ENCODE peak calls at places on chromosomes 6 and 20, in ten cellular contexts. One of them, this sample, is unnamed.

GRCh38 chr20:4898282-4898681 is 103.0 kb downstream of the SLC23A2 start:
- DNase-seq in lung: peak; percentile 40
- DNase-seq in astrocyte: peak; percentile 79
- DNase-seq in heart left ventricle: peak; percentile 22
- DNase-seq in BE2C: peak; percentile 73
- DNase-seq in choroid plexus epithelial cell: peak; percentile 70
- DNase-seq in cardiac fibroblast: peak; percentile 83
- DNase-seq in AG09309: peak; percentile 24
- DNase-seq in dorsolateral prefrontal cortex: no peak
- DNase-seq in ovary: peak; percentile 32
- DNase-seq in this sample: no peak

GRCh38 chr6:81075974-81076373 is 676.5 kb downstream of the TENT5A start:
- DNase-seq in ovary: no peak
- DNase-seq in astrocyte: peak; percentile 8
- DNase-seq in heart left ventricle: no peak
- DNase-seq in cardiac fibroblast: peak; percentile 24
- DNase-seq in dorsolateral prefrontal cortex: no peak
- DNase-seq in AG09309: no peak
- DNase-seq in choroid plexus epithelial cell: peak; percentile 55
- DNase-seq in lung: no peak
- DNase-seq in BE2C: peak; percentile 24
- DNase-seq in this sample: no peak

GRCh38 chr6:46090115-46091079 is 39.4 kb upstream of the ENPP4 start:
- DNase-seq in AG09309: peak; percentile 5
- DNase-seq in lung: peak; percentile 68
- DNase-seq in dorsolateral prefrontal cortex: peak; percentile 50
- DNase-seq in ovary: peak; percentile 43
- DNase-seq in astrocyte: peak; percentile 13
- DNase-seq in BE2C: peak; percentile 47
- DNase-seq in heart left ventricle: peak; percentile 47
- DNase-seq in choroid plexus epithelial cell: peak; percentile 66
- DNase-seq in cardiac fibroblast: peak; percentile 68
- DNase-seq in this sample: no peak

GRCh38 chr20:14337400-14338171 is at the start of gene FLRT3:
- DNase-seq in dorsolateral prefrontal cortex: peak; percentile 47
- DNase-seq in choroid plexus epithelial cell: peak; percentile 98
- DNase-seq in ovary: peak; percentile 83
- DNase-seq in cardiac fibroblast: peak; percentile 86
- DNase-seq in AG09309: peak; percentile 59
- DNase-seq in lung: peak; percentile 88
- DNase-seq in astrocyte: peak; percentile 96
- DNase-seq in BE2C: peak; percentile 88
- DNase-seq in heart left ventricle: peak; percentile 33
- DNase-seq in this sample: peak; percentile 86

GRCh38 chr20:58359441-58359840 is 29.6 kb upstream of the VAPB start:
- DNase-seq in AG09309: no peak
- DNase-seq in astrocyte: no peak
- DNase-seq in lung: no peak
- DNase-seq in cardiac fibroblast: peak; percentile 27
- DNase-seq in BE2C: peak; percentile 61
- DNase-seq in choroid plexus epithelial cell: peak; percentile 60
- DNase-seq in dorsolateral prefrontal cortex: no peak
- DNase-seq in heart left ventricle: no peak
- DNase-seq in ovary: no peak
- DNase-seq in this sample: no peak

GRCh38 chr20:17315491-17316231 is 88.8 kb downstream of the PCSK2 start:
- DNase-seq in lung: no peak
- DNase-seq in astrocyte: no peak
- DNase-seq in heart left ventricle: no peak
- DNase-seq in dorsolateral prefrontal cortex: no peak
- DNase-seq in cardiac fibroblast: no peak
- DNase-seq in ovary: no peak
- DNase-seq in AG09309: no peak
- DNase-seq in BE2C: no peak
- DNase-seq in choroid plexus epithelial cell: no peak
- DNase-seq in this sample: no peak

GRCh38 chr6:153357391-153357790 is 226.3 kb upstream of the RGS17 start:
- DNase-seq in choroid plexus epithelial cell: no peak
- DNase-seq in BE2C: no peak
- DNase-seq in cardiac fibroblast: no peak
- DNase-seq in dorsolateral prefrontal cortex: no peak
- DNase-seq in AG09309: no peak
- DNase-seq in lung: no peak
- DNase-seq in heart left ventricle: no peak
- DNase-seq in ovary: no peak
- DNase-seq in astrocyte: no peak
- DNase-seq in this sample: no peak

GRCh38 chr20:41476013-41476441 is 109.4 kb upstream of the EMILIN3 start:
- DNase-seq in BE2C: no peak
- DNase-seq in choroid plexus epithelial cell: peak; percentile 72
- DNase-seq in dorsolateral prefrontal cortex: no peak
- DNase-seq in heart left ventricle: peak; percentile 19
- DNase-seq in lung: no peak
- DNase-seq in astrocyte: peak; percentile 78
- DNase-seq in ovary: peak; percentile 32
- DNase-seq in cardiac fibroblast: peak; percentile 44
- DNase-seq in AG09309: peak; percentile 74
- DNase-seq in this sample: no peak

GRCh38 chr6:2118136-2118535 is 127.3 kb downstream of the GMDS start:
- DNase-seq in BE2C: no peak
- DNase-seq in dorsolateral prefrontal cortex: no peak
- DNase-seq in heart left ventricle: no peak
- DNase-seq in cardiac fibroblast: no peak
- DNase-seq in lung: no peak
- DNase-seq in AG09309: no peak
- DNase-seq in choroid plexus epithelial cell: no peak
- DNase-seq in ovary: no peak
- DNase-seq in astrocyte: no peak
- DNase-seq in this sample: no peak

GRCh38 chr6:10730254-10730653 is 7.4 kb downstream of the TMEM14C start:
- DNase-seq in lung: no peak
- DNase-seq in choroid plexus epithelial cell: no peak
- DNase-seq in cardiac fibroblast: no peak
- DNase-seq in AG09309: no peak
- DNase-seq in dorsolateral prefrontal cortex: no peak
- DNase-seq in BE2C: no peak
- DNase-seq in heart left ventricle: no peak
- DNase-seq in astrocyte: no peak
- DNase-seq in ovary: no peak
- DNase-seq in this sample: peak; percentile 13

GRCh38 chr20:47719625-47720024 is 65.7 kb downstream of the SULF2 start:
- DNase-seq in astrocyte: peak; percentile 58
- DNase-seq in dorsolateral prefrontal cortex: no peak
- DNase-seq in lung: no peak
- DNase-seq in ovary: no peak
- DNase-seq in choroid plexus epithelial cell: no peak
- DNase-seq in AG09309: no peak
- DNase-seq in heart left ventricle: no peak
- DNase-seq in cardiac fibroblast: no peak
- DNase-seq in BE2C: no peak
- DNase-seq in this sample: no peak

GRCh38 chr6:43386492-43386891 is 17.0 kb upstream of the ZNF318 start:
- DNase-seq in BE2C: no peak
- DNase-seq in AG09309: no peak
- DNase-seq in ovary: no peak
- DNase-seq in dorsolateral prefrontal cortex: no peak
- DNase-seq in choroid plexus epithelial cell: no peak
- DNase-seq in heart left ventricle: no peak
- DNase-seq in cardiac fibroblast: no peak
- DNase-seq in lung: no peak
- DNase-seq in astrocyte: no peak
- DNase-seq in this sample: no peak

GRCh38 chr6:43964659-43965570 is 162.3 kb downstream of the MRPL14 start:
- DNase-seq in heart left ventricle: peak; percentile 4
- DNase-seq in cardiac fibroblast: no peak
- DNase-seq in dorsolateral prefrontal cortex: no peak
- DNase-seq in lung: no peak
- DNase-seq in AG09309: no peak
- DNase-seq in astrocyte: no peak
- DNase-seq in BE2C: no peak
- DNase-seq in ovary: no peak
- DNase-seq in choroid plexus epithelial cell: no peak
- DNase-seq in this sample: peak; percentile 53

GRCh38 chr20:63378626-63379025 is 17.5 kb upstream of the CHRNA4 start:
- DNase-seq in AG09309: no peak
- DNase-seq in heart left ventricle: no peak
- DNase-seq in ovary: no peak
- DNase-seq in astrocyte: no peak
- DNase-seq in choroid plexus epithelial cell: no peak
- DNase-seq in lung: no peak
- DNase-seq in cardiac fibroblast: no peak
- DNase-seq in BE2C: no peak
- DNase-seq in dorsolateral prefrontal cortex: no peak
- DNase-seq in this sample: no peak

GRCh38 chr6:44053760-44054556 is 73.3 kb downstream of the MRPL14 start:
- DNase-seq in astrocyte: peak; percentile 78
- DNase-seq in cardiac fibroblast: peak; percentile 68
- DNase-seq in ovary: no peak
- DNase-seq in AG09309: peak; percentile 82
- DNase-seq in dorsolateral prefrontal cortex: no peak
- DNase-seq in choroid plexus epithelial cell: no peak
- DNase-seq in heart left ventricle: no peak
- DNase-seq in lung: no peak
- DNase-seq in BE2C: no peak
- DNase-seq in this sample: no peak

GRCh38 chr20:16479666-16480065 is 93.6 kb downstream of the KIF16B start:
- DNase-seq in cardiac fibroblast: no peak
- DNase-seq in dorsolateral prefrontal cortex: no peak
- DNase-seq in heart left ventricle: no peak
- DNase-seq in choroid plexus epithelial cell: peak; percentile 39
- DNase-seq in ovary: no peak
- DNase-seq in BE2C: no peak
- DNase-seq in AG09309: no peak
- DNase-seq in astrocyte: no peak
- DNase-seq in lung: no peak
- DNase-seq in this sample: no peak

GRCh38 chr6:10528170-10528981 is 7.2 kb downstream of the GCNT2 start:
- DNase-seq in astrocyte: peak; percentile 59
- DNase-seq in heart left ventricle: no peak
- DNase-seq in ovary: no peak
- DNase-seq in AG09309: no peak
- DNase-seq in lung: peak; percentile 44
- DNase-seq in cardiac fibroblast: peak; percentile 2
- DNase-seq in BE2C: no peak
- DNase-seq in dorsolateral prefrontal cortex: no peak
- DNase-seq in choroid plexus epithelial cell: peak; percentile 65
- DNase-seq in this sample: no peak

GRCh38 chr6:15522427-15522826 is 140.4 kb downstream of the DTNBP1 start:
- DNase-seq in heart left ventricle: no peak
- DNase-seq in dorsolateral prefrontal cortex: no peak
- DNase-seq in ovary: peak; percentile 9
- DNase-seq in choroid plexus epithelial cell: no peak
- DNase-seq in cardiac fibroblast: no peak
- DNase-seq in BE2C: no peak
- DNase-seq in lung: no peak
- DNase-seq in AG09309: no peak
- DNase-seq in astrocyte: peak; percentile 36
- DNase-seq in this sample: peak; percentile 40

GRCh38 chr6:149924206-149924932 is 1.4 kb upstream of the RAET1G start:
- DNase-seq in heart left ventricle: no peak
- DNase-seq in dorsolateral prefrontal cortex: no peak
- DNase-seq in ovary: no peak
- DNase-seq in AG09309: no peak
- DNase-seq in cardiac fibroblast: no peak
- DNase-seq in lung: no peak
- DNase-seq in choroid plexus epithelial cell: no peak
- DNase-seq in BE2C: no peak
- DNase-seq in astrocyte: no peak
- DNase-seq in this sample: peak; percentile 56

GRCh38 chr6:5995705-5996686 is 10.7 kb downstream of the NRN1 start:
- DNase-seq in cardiac fibroblast: peak; percentile 28
- DNase-seq in astrocyte: no peak
- DNase-seq in choroid plexus epithelial cell: no peak
- DNase-seq in heart left ventricle: peak; percentile 83
- DNase-seq in BE2C: peak; percentile 88
- DNase-seq in AG09309: no peak
- DNase-seq in dorsolateral prefrontal cortex: no peak
- DNase-seq in ovary: peak; percentile 43
- DNase-seq in lung: peak; percentile 59
- DNase-seq in this sample: no peak
- TF ChIP-seq CTCF in cardiac fibroblast: no peak
- TF ChIP-seq CTCF in astrocyte: no peak
- TF ChIP-seq CTCF in choroid plexus epithelial cell: peak; percentile 30
- TF ChIP-seq CTCF in heart left ventricle: peak; percentile 28
- TF ChIP-seq CTCF in BE2C: peak; percentile 52
- TF ChIP-seq CTCF in AG09309: peak; percentile 43
- TF ChIP-seq CTCF in dorsolateral prefrontal cortex: peak; percentile 2
- TF ChIP-seq CTCF in ovary: no peak
- TF ChIP-seq CTCF in lung: no peak
- TF ChIP-seq CTCF in this sample: peak; percentile 42

DNA sequence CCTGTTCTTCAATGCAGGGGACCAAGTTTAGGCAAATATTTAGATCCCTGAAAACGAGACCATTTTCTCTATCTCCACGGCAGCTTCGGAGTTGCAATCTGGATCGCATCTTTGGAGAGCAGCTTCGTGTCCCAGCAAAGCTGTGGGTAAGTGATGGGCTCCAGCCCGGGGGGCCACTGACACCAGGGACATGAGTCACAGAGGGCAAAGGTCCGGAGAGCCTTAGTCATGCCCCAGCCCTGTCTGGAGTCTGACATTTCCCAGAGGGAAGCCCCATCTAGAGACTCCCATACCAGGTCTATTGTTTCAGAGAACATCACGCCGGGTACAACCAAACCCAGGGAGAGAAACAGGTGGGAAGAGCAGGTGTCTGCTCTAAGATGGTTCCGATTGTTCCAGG is 95.9 kb downstream of the NFATC2 start:
- DNase-seq in AG09309: no peak
- DNase-seq in dorsolateral prefrontal cortex: no peak
- DNase-seq in heart left ventricle: no peak
- DNase-seq in astrocyte: peak; percentile 75
- DNase-seq in BE2C: peak; percentile 32
- DNase-seq in lung: peak; percentile 38
- DNase-seq in ovary: peak; percentile 58
- DNase-seq in choroid plexus epithelial cell: peak; percentile 56
- DNase-seq in cardiac fibroblast: peak; percentile 91
- DNase-seq in this sample: no peak
- TF ChIP-seq CTCF in AG09309: no peak
- TF ChIP-seq CTCF in dorsolateral prefrontal cortex: no peak
- TF ChIP-seq CTCF in heart left ventricle: no peak
- TF ChIP-seq CTCF in astrocyte: no peak
- TF ChIP-seq CTCF in BE2C: no peak
- TF ChIP-seq CTCF in lung: no peak
- TF ChIP-seq CTCF in ovary: no peak
- TF ChIP-seq CTCF in choroid plexus epithelial cell: no peak
- TF ChIP-seq CTCF in cardiac fibroblast: no peak
- TF ChIP-seq CTCF in this sample: no peak

GRCh38 chr6:8539446-8539845 is 104.1 kb upstream of the SLC35B3 start:
- DNase-seq in lung: no peak
- DNase-seq in choroid plexus epithelial cell: peak; percentile 48
- DNase-seq in AG09309: no peak
- DNase-seq in cardiac fibroblast: peak; percentile 4
- DNase-seq in ovary: no peak
- DNase-seq in astrocyte: no peak
- DNase-seq in dorsolateral prefrontal cortex: no peak
- DNase-seq in heart left ventricle: no peak
- DNase-seq in BE2C: no peak
- DNase-seq in this sample: no peak
- TF ChIP-seq CTCF in lung: no peak
- TF ChIP-seq CTCF in choroid plexus epithelial cell: peak; percentile 27
- TF ChIP-seq CTCF in AG09309: no peak
- TF ChIP-seq CTCF in cardiac fibroblast: no peak
- TF ChIP-seq CTCF in ovary: no peak
- TF ChIP-seq CTCF in astrocyte: peak; percentile 16
- TF ChIP-seq CTCF in dorsolateral prefrontal cortex: no peak
- TF ChIP-seq CTCF in heart left ventricle: no peak
- TF ChIP-seq CTCF in BE2C: no peak
- TF ChIP-seq CTCF in this sample: peak; percentile 40

GRCh38 chr6:160261991-160262718 is 3.5 kb upstream of the SLC22A2 start:
- DNase-seq in heart left ventricle: no peak
- DNase-seq in ovary: no peak
- DNase-seq in AG09309: no peak
- DNase-seq in choroid plexus epithelial cell: peak; percentile 63
- DNase-seq in lung: no peak
- DNase-seq in BE2C: peak; percentile 36
- DNase-seq in dorsolateral prefrontal cortex: no peak
- DNase-seq in cardiac fibroblast: peak; percentile 22
- DNase-seq in astrocyte: no peak
- DNase-seq in this sample: no peak
- TF ChIP-seq CTCF in heart left ventricle: no peak
- TF ChIP-seq CTCF in ovary: no peak
- TF ChIP-seq CTCF in AG09309: no peak
- TF ChIP-seq CTCF in choroid plexus epithelial cell: peak; percentile 35
- TF ChIP-seq CTCF in lung: no peak
- TF ChIP-seq CTCF in BE2C: no peak
- TF ChIP-seq CTCF in dorsolateral prefrontal cortex: no peak
- TF ChIP-seq CTCF in cardiac fibroblast: peak; percentile 24
- TF ChIP-seq CTCF in astrocyte: no peak
- TF ChIP-seq CTCF in this sample: no peak

This sample was measured in osteocyte.